ENCODE peak calls at places on chromosomes 16 and 17, in five cellular contexts. Y is heart left ventricle, X is IMR-90, E is dorsolateral prefrontal cortex, A is transverse colon. R is an unnamed sample.

GRCh38 chr17:52383493-52384100 is 225.1 kb upstream of the CA10 start:
- DNase-seq in Y (peak), X (peak), E (no peak), A (peak), R (no peak)

GRCh38 chr17:76271669-76272540 is 6.8 kb downstream of the UBALD2 start:
- DNase-seq in Y (peak), X (no peak), E (no peak), A (peak), R (no peak)

GRCh38 chr17:49779730-49780220 is 8.7 kb upstream of the KAT7 start:
- DNase-seq in Y (no peak), X (peak), E (no peak), A (peak), R (no peak)

GRCh38 chr17:74642995-74643394 is 19.5 kb upstream of the CD300E start:
- DNase-seq in Y (no peak), X (no peak), E (no peak), A (no peak), R (no peak)

GRCh38 chr17:37614391-37614790 is 5.2 kb upstream of the SYNRG start:
- DNase-seq in Y (no peak), X (peak), E (no peak), A (no peak), R (no peak)

GRCh38 chr17:71677444-71677843 is 443.4 kb upstream of the SOX9 start:
- DNase-seq in Y (no peak), X (peak), E (no peak), A (no peak), R (no peak)

GRCh38 chr17:73952136-73952497 is 251.4 kb upstream of the RPL38 start:
- DNase-seq in Y (no peak), X (no peak), E (peak), A (no peak), R (peak)

GRCh38 chr16:16067127-16067526 is 117.7 kb downstream of the ABCC1 start:
- DNase-seq in Y (peak), X (peak), E (no peak), A (peak), R (no peak)

GRCh38 chr16:66695935-66696668 is 441 bp downstream of the CMTM4 start:
- DNase-seq in Y (no peak), X (no peak), E (no peak), A (peak), R (no peak)

GRCh38 chr17:16918443-16918842 is 53.5 kb downstream of the TNFRSF13B start:
- DNase-seq in Y (no peak), X (no peak), E (peak), A (peak), R (no peak)

GRCh38 chr17:16381496-16381820 is 567 bp downstream of the UBB start:
- DNase-seq in Y (no peak), X (peak), E (no peak), A (no peak), R (no peak)

GRCh38 chr17:69208640-69209039 is 20.0 kb downstream of the ABCA10 start:
- DNase-seq in Y (no peak), X (no peak), E (no peak), A (no peak), R (no peak)

GRCh38 chr17:1390422-1391367 is 9.3 kb downstream of the YWHAE start:
- DNase-seq in Y (no peak), X (peak), E (no peak), A (no peak), R (no peak)

GRCh38 chr17:1203111-1203966 is 23.6 kb upstream of the ABR start:
- DNase-seq in Y (peak), X (peak), E (peak), A (peak), R (no peak)

GRCh38 chr16:24996731-24997130 is 18.4 kb downstream of the ARHGAP17 start:
- DNase-seq in Y (no peak), X (no peak), E (no peak), A (no peak), R (no peak)

GRCh38 chr17:10114931-10115535 is 83.4 kb downstream of the GAS7 start:
- DNase-seq in Y (peak), X (peak), E (peak), A (peak), R (peak)

GRCh38 chr17:49997256-49997735 is 2.3 kb upstream of the DLX3 start:
- DNase-seq in Y (no peak), X (no peak), E (peak), A (no peak), R (no peak)

GRCh38 chr17:2655526-2655925 is 56.0 kb downstream of the CLUH start:
- DNase-seq in Y (no peak), X (no peak), E (no peak), A (no peak), R (no peak)

GRCh38 chr16:66660422-66661209 is 35.9 kb downstream of the CMTM4 start:
- DNase-seq in Y (peak), X (peak), E (peak), A (peak), R (peak)

GRCh38 chr17:28846231-28846630 is 3.6 kb upstream of the FAM222B start:
- DNase-seq in Y (no peak), X (no peak), E (no peak), A (no peak), R (no peak)

GRCh38 chr17:83014297-83014696 is 65.1 kb upstream of the METRNL start:
- DNase-seq in Y (no peak), X (no peak), E (no peak), A (no peak), R (no peak)

GRCh38 chr16:47204736-47205499 is 61.2 kb upstream of the NETO2 start:
- DNase-seq in Y (no peak), X (no peak), E (no peak), A (no peak), R (no peak)

GRCh38 chr16:71351558-71351901 is 7.0 kb upstream of the CALB2 start:
- DNase-seq in Y (no peak), X (no peak), E (no peak), A (no peak), R (no peak)

GRCh38 chr17:42660692-42661345 is 1.7 kb downstream of the TUBG2 start:
- DNase-seq in Y (no peak), X (peak), E (no peak), A (peak), R (no peak)

GRCh38 chr17:1724351-1724868 is at the start of gene WDR81:
- DNase-seq in Y (peak), X (peak), E (peak), A (peak), R (peak)

GRCh38 chr16:11604783-11605563 is 18.3 kb upstream of the LITAF start:
- DNase-seq in Y (peak), X (peak), E (no peak), A (peak), R (no peak)

GRCh38 chr16:50601341-50601740 is 53.1 kb downstream of the NKD1 start:
- DNase-seq in Y (no peak), X (no peak), E (no peak), A (no peak), R (no peak)

GRCh38 chr17:44749076-44750020 is 9.4 kb upstream of the ADAM11 start:
- DNase-seq in Y (no peak), X (no peak), E (peak), A (no peak), R (no peak)

GRCh38 chr17:27320222-27320560 is 26.3 kb downstream of the WSB1 start:
- DNase-seq in Y (no peak), X (no peak), E (no peak), A (no peak), R (no peak)

DNA sequence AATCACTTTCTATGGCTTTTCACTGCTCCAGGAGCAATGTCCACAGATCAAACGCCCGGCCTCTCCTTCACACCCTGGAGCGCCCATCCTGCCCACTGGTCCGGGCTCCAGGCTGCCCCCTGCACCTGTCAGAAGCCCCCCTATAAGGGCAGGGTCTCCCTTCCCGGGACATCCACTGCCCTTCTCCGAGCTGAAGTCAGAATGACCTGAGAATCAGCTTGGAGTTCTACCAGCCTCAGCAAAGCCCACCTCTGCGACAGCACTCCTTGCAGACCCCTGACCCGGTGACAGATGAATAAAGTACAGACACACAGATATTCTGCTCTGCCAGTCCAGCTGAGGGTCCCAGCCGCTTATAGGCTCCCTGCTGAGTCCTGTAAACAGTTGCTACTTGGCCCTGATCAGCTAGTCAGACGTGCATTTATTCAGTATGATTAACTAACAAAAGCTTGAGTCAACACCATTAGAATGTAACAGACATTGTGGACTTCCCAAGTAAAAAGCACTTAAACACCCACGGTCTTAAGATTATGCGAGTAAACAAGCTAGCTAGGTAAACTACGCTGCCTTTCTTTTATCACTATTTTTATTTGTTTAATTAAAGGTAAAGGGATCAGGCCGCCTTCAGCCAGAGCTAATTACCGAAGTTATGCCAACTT is 4.8 kb downstream of the SLC7A5 start:
- DNase-seq in Y (no peak), X (peak), E (no peak), A (no peak), R (no peak)
- H3K27ac ChIP-seq in Y (no peak), X (no peak), E (no peak), A (peak), R (no peak)

GRCh38 chr17:31251075-31251474 is 46.0 kb downstream of the OMG start:
- DNase-seq in Y (no peak), X (no peak), E (no peak), A (no peak), R (no peak)

GRCh38 chr17:31251618-31252328 is 45.3 kb downstream of the OMG start:
- DNase-seq in Y (no peak), X (no peak), E (no peak), A (no peak), R (no peak)

GRCh38 chr17:31250229-31250628 is 46.8 kb downstream of the OMG start:
- DNase-seq in Y (no peak), X (no peak), E (no peak), A (no peak), R (no peak)

GRCh38 chr17:31249742-31250141 is 47.3 kb downstream of the OMG start:
- DNase-seq in Y (no peak), X (no peak), E (no peak), A (no peak), R (no peak)

GRCh38 chr17:31248986-31249385 is 48.1 kb downstream of the OMG start:
- DNase-seq in Y (no peak), X (peak), E (no peak), A (no peak), R (no peak)
- H3K27ac ChIP-seq in Y (no peak), X (peak), E (no peak), A (no peak), R (no peak)

GRCh38 chr16:88389191-88389590 is 6.4 kb downstream of the ZNF469 start:
- DNase-seq in Y (no peak), X (no peak), E (no peak), A (no peak), R (no peak)
- H3K27ac ChIP-seq in Y (no peak), X (peak), E (no peak), A (no peak), R (peak)

DNA sequence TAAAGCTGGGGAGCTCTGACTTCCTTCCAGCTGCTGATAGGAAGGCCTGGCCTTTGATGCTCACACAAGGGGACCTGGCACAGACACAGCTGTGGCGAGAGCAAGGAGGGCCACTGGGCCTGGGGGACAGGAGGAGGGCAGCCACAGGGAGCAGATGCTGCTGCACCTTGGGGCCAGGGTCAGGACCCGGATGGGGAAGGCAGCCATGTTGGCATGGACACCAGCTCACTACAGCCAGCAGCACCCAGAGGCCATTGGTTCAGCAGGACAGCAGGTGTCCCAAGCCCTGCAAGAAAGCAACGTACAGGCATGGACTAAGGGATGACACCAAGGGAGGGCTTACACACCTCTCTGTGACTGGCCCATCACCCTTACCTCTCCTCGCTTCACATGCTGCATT is 8.0 kb upstream of the RNF112 start:
- DNase-seq in Y (no peak), X (no peak), E (no peak), A (no peak), R (no peak)
- H3K27ac ChIP-seq in Y (no peak), X (no peak), E (no peak), A (no peak), R (no peak)

DNA sequence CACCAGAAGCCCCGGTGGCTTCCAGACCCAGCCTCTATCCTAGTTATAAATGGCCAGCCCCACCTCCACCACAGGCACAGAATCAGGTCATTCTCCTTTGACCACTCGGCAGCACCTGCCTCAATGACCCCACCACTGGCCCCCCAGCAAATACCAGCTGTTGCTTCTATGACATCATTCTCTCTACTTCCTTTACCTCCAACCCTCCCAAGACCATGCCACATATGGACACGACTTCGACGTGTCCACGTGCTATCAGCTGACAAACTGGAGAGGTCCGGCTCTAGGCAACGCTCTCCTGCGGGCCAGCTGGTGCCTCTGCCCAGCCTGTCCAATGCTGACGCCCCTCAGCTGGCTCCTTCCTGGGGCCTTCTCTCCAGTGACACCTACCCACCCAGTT is 5.9 kb downstream of the ALYREF start:
- DNase-seq in Y (no peak), X (no peak), E (no peak), A (no peak), R (no peak)
- H3K27ac ChIP-seq in Y (no peak), X (no peak), E (no peak), A (no peak), R (no peak)

DNA sequence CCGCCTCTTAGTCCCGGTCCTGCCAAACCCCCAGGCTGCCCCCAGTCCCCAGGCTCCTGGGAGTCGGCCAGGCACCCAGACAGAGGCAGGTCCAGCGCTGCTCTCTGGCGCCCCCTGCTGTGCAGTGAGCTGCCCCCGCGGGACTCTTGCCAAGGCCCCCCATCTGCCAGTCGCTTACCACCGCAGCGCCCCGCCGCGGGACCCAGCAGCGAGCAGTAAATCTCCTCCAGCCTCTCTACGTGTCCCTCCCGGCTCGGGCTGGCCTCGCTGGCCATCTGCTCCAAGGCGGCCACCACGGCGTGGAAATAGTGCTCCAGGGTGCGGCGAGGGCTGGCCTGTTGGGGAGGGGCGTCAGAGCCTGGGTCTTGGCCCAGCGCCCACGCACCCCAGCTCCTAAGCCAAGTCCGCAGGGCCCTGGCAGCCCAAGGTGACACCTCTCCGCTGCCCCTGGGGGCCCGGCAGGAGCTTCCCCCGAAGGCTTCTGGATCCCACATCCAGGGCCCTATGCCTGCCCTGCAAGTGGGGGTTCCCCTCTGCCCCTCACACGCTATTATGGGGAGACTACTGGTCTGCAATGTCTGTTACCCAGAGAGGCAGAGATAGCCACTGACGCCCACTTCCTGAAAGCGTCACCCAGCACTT is 33.7 kb upstream of the MFSD6L start:
- DNase-seq in Y (no peak), X (no peak), E (no peak), A (peak), R (no peak)
- H3K27ac ChIP-seq in Y (no peak), X (no peak), E (no peak), A (no peak), R (no peak)

GRCh38 chr16:774086-775001 is 13.8 kb downstream of the MSLN start:
- DNase-seq in Y (no peak), X (no peak), E (no peak), A (no peak), R (no peak)
- H3K27ac ChIP-seq in Y (no peak), X (no peak), E (no peak), A (no peak), R (no peak)

R was measured in caudate nucleus.